ENCODE peak calls at places on chromosome 21, in seven cellular contexts. X, U, Y, Q, E, A and W are unnamed samples.
A peak's percentile ranks its signal among the peaks of the same experiment; 100 is the strongest.

GRCh38 chr21:29504751-29505321 is 206.1 kb downstream of the BACH1 start:
- DNase-seq in X (no peak), U (no peak), Y (no peak), Q (no peak), E (no peak), A (peak; percentile 39), W (no peak)

GRCh38 chr21:29885491-29885890 is 54.3 kb downstream of the GRIK1 start:
- DNase-seq in X (no peak), U (no peak), Y (no peak), Q (no peak), E (no peak), A (no peak), W (no peak)

GRCh38 chr21:39863111-39863510 is 4.1 kb upstream of the PCP4 start:
- DNase-seq in X (peak; percentile 53), U (no peak), Y (no peak), Q (no peak), E (no peak), A (no peak), W (no peak)

GRCh38 chr21:16388911-16389515 is 659.2 kb downstream of the USP25 start:
- DNase-seq in X (no peak), U (no peak), Y (no peak), Q (no peak), E (no peak), A (no peak), W (no peak)

GRCh38 chr21:32806810-32807386 is 35.3 kb upstream of the PAXBP1 start:
- DNase-seq in X (no peak), U (no peak), Y (no peak), Q (peak; percentile 2), E (no peak), A (peak; percentile 21), W (no peak)

GRCh38 chr21:14675774-14676530 is 129.8 kb upstream of the SAMSN1 start:
- DNase-seq in X (no peak), U (no peak), Y (no peak), Q (no peak), E (no peak), A (no peak), W (no peak)

GRCh38 chr21:28769683-28770082 is 223.0 kb downstream of the LTN1 start:
- DNase-seq in X (no peak), U (no peak), Y (no peak), Q (no peak), E (no peak), A (no peak), W (no peak)

GRCh38 chr21:36917487-36918158 is 48.8 kb downstream of the HLCS start:
- DNase-seq in X (no peak), U (peak; percentile 7), Y (peak; percentile 71), Q (no peak), E (peak; percentile 30), A (peak; percentile 66), W (no peak)

GRCh38 chr21:17900990-17901385 is 81.8 kb upstream of the C21orf91 start:
- DNase-seq in X (no peak), U (no peak), Y (no peak), Q (no peak), E (no peak), A (no peak), W (no peak)

GRCh38 chr21:46082638-46083270 is 15.2 kb upstream of the COL6A2 start:
- DNase-seq in X (no peak), U (no peak), Y (no peak), Q (no peak), E (no peak), A (no peak), W (no peak)

GRCh38 chr21:36073181-36073580 is 3.4 kb downstream of the CBR1 start:
- DNase-seq in X (no peak), U (no peak), Y (no peak), Q (no peak), E (no peak), A (no peak), W (no peak)

GRCh38 chr21:35027558-35028450 is 21.3 kb downstream of the RUNX1 start:
- DNase-seq in X (no peak), U (no peak), Y (no peak), Q (no peak), E (no peak), A (no peak), W (no peak)

GRCh38 chr21:39037807-39038405 is 145.3 kb downstream of the PSMG1 start:
- DNase-seq in X (no peak), U (no peak), Y (peak; percentile 16), Q (no peak), E (no peak), A (no peak), W (no peak)

GRCh38 chr21:35461700-35462099 is 412.6 kb upstream of the RUNX1 start:
- DNase-seq in X (no peak), U (no peak), Y (no peak), Q (no peak), E (no peak), A (no peak), W (no peak)

GRCh38 chr21:42299324-42300044 is 15.7 kb downstream of the TFF3 start:
- DNase-seq in X (no peak), U (no peak), Y (no peak), Q (no peak), E (no peak), A (peak; percentile 30), W (no peak)

GRCh38 chr21:15687208-15687607 is 42.6 kb upstream of the USP25 start:
- DNase-seq in X (no peak), U (no peak), Y (no peak), Q (no peak), E (no peak), A (no peak), W (no peak)